ENCODE peak calls at places on chromosome 14, in six cellular contexts. F, C, O, B, N and Q are unnamed samples.

GRCh38 chr14:68688872-68689371 is 103.9 kb downstream of the ZFP36L1 start:
- DNase-seq in F (peak), C (no peak), O (no peak), B (no peak), N (no peak), Q (no peak)

GRCh38 chr14:36652542-36653201 is 9.0 kb upstream of the PAX9 start:
- DNase-seq in F (no peak), C (no peak), O (no peak), B (no peak), N (no peak), Q (no peak)

GRCh38 chr14:89067293-89067972 is 243.0 kb downstream of the TTC8 start:
- DNase-seq in F (no peak), C (no peak), O (no peak), B (no peak), N (no peak), Q (no peak)

GRCh38 chr14:39555749-39556148 is 123.5 kb upstream of the FBXO33 start:
- DNase-seq in F (no peak), C (no peak), O (no peak), B (no peak), N (no peak), Q (no peak)

GRCh38 chr14:21070083-21070609 is at the start of gene ARHGEF40:
- DNase-seq in F (no peak), C (peak), O (peak), B (no peak), N (no peak), Q (no peak)

GRCh38 chr14:85024931-85025330 is 505.0 kb upstream of the FLRT2 start:
- DNase-seq in F (no peak), C (no peak), O (no peak), B (no peak), N (no peak), Q (no peak)

GRCh38 chr14:58667900-58668299 is 30.1 kb downstream of the DACT1 start:
- DNase-seq in F (no peak), C (no peak), O (no peak), B (no peak), N (no peak), Q (no peak)

GRCh38 chr14:23418021-23418420 is 9.9 kb upstream of the MYH6 start:
- DNase-seq in F (no peak), C (no peak), O (no peak), B (no peak), N (no peak), Q (no peak)

GRCh38 chr14:60563113-60563512 is 54.2 kb downstream of the SIX6 start:
- DNase-seq in F (no peak), C (no peak), O (no peak), B (no peak), N (no peak), Q (no peak)

GRCh38 chr14:90654831-90655276 is 161.4 kb downstream of the TTC7B start:
- DNase-seq in F (no peak), C (no peak), O (no peak), B (no peak), N (no peak), Q (no peak)

GRCh38 chr14:47044841-47045240 is 393.3 kb upstream of the RPL10L start:
- DNase-seq in F (peak), C (no peak), O (no peak), B (no peak), N (no peak), Q (peak)

GRCh38 chr14:83172363-83172762 is 1638.7 kb upstream of the SEL1L start:
- DNase-seq in F (no peak), C (no peak), O (no peak), B (no peak), N (no peak), Q (no peak)

GRCh38 chr14:85534435-85534834 is 4.5 kb downstream of the FLRT2 start:
- DNase-seq in F (peak), C (no peak), O (peak), B (no peak), N (no peak), Q (no peak)

GRCh38 chr14:64220466-64220865 is 73.7 kb downstream of the ESR2 start:
- DNase-seq in F (no peak), C (no peak), O (peak), B (no peak), N (no peak), Q (no peak)

GRCh38 chr14:101929946-101930345 is 34.4 kb upstream of the DYNC1H1 start:
- DNase-seq in F (no peak), C (no peak), O (peak), B (no peak), N (no peak), Q (no peak)

GRCh38 chr14:95273041-95273978 is 46.4 kb downstream of the CLMN start:
- DNase-seq in F (no peak), C (peak), O (no peak), B (no peak), N (no peak), Q (no peak)